ENCODE peak calls at places on chromosomes 7 and 10, in five cellular contexts. L is HepG2, I is GM12878, Y is HCT116, Z is GM23248. B is an unnamed sample.

GRCh38 chr7:2527505-2528464 is 8.2 kb downstream of the LFNG start:
- DNase-seq in L (peak), I (no peak), Y (no peak), Z (peak), B (peak)

GRCh38 chr10:103859161-103860141 is 4.1 kb upstream of the SH3PXD2A start:
- DNase-seq in L (peak), I (peak), Y (peak), Z (peak), B (peak)

GRCh38 chr7:30224511-30225031 is 59.8 kb upstream of the ZNRF2 start:
- DNase-seq in L (no peak), I (peak), Y (no peak), Z (peak), B (no peak)

GRCh38 chr10:61942997-61943457 is 41.5 kb downstream of the ARID5B start:
- DNase-seq in L (no peak), I (no peak), Y (no peak), Z (peak), B (no peak)

GRCh38 chr10:81873932-81874816 is 820 bp upstream of the NRG3 start:
- DNase-seq in L (no peak), I (no peak), Y (no peak), Z (peak), B (peak)

GRCh38 chr7:133095119-133095671 is 13.3 kb upstream of the CHCHD3 start:
- DNase-seq in L (no peak), I (no peak), Y (no peak), Z (no peak), B (no peak)

GRCh38 chr7:6614941-6615737 is at the start of gene ZNF853:
- DNase-seq in L (no peak), I (no peak), Y (no peak), Z (no peak), B (peak)

GRCh38 chr10:100766693-100767427 is 21.5 kb downstream of the PAX2 start:
- DNase-seq in L (peak), I (no peak), Y (no peak), Z (no peak), B (no peak)

GRCh38 chr7:134420509-134421125 is 38.3 kb downstream of the AKR1B1 start:
- DNase-seq in L (peak), I (no peak), Y (peak), Z (peak), B (peak)

GRCh38 chr10:93065675-93066543 is 5.3 kb downstream of the CYP26C1 start:
- DNase-seq in L (no peak), I (no peak), Y (no peak), Z (peak), B (no peak)

GRCh38 chr7:46969303-46970130 is 612.4 kb downstream of the TNS3 start:
- DNase-seq in L (no peak), I (no peak), Y (no peak), Z (peak), B (no peak)

GRCh38 chr10:71337219-71337625 is 18.2 kb downstream of the SLC29A3 start:
- DNase-seq in L (no peak), I (no peak), Y (no peak), Z (no peak), B (no peak)

GRCh38 chr10:68876246-68876918 is 24.7 kb upstream of the DDX50 start:
- DNase-seq in L (peak), I (no peak), Y (no peak), Z (no peak), B (peak)

GRCh38 chr7:46939089-46939488 is 642.8 kb downstream of the TNS3 start:
- DNase-seq in L (no peak), I (no peak), Y (no peak), Z (no peak), B (no peak)

GRCh38 chr7:20776214-20776875 is 10.3 kb downstream of the SP8 start:
- DNase-seq in L (no peak), I (no peak), Y (no peak), Z (no peak), B (no peak)

GRCh38 chr7:20776942-20777341 is 9.7 kb downstream of the SP8 start:
- DNase-seq in L (no peak), I (no peak), Y (no peak), Z (no peak), B (no peak)

GRCh38 chr7:20778063-20778721 is 8.5 kb downstream of the SP8 start:
- DNase-seq in L (no peak), I (no peak), Y (no peak), Z (peak), B (peak)

GRCh38 chr7:20779041-20779440 is 7.6 kb downstream of the SP8 start:
- DNase-seq in L (no peak), I (no peak), Y (no peak), Z (no peak), B (no peak)

DNA sequence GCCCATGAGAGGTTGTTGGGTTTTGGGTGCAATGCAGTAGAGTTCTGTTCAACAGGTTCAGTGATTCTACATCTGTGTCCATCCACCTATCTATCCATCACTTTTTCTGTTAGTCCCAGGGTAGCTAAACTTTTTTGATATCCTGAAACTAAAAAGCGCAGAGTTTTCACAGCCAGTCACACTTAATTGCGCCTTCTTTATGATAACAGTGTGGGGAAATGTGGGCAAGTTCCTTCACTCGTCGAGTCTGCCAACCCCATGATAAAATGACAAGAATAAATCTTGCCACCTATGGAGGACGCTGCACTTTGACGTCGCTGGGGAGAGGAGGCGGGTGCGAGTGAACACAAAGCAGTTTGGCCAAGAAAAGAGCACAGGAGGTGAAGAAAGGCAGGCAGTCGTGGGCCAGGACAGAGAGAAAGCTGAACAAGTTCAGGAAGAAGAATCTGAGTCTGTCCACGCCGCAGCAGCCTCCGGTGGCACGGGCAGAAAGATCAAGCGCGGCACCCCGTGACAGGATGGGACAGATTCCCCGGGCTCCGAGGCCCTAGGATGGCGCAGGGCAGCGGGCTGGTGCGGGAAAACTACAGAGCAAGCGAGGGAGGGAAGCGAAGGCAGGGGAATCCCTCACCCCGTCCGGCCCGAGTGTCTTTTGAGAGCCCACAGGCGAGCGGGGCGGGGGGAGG is 9.2 kb downstream of the SP8 start:
- DNase-seq in L (no peak), I (no peak), Y (no peak), Z (no peak), B (no peak)
- TF ChIP-seq EZH2 in L (no peak), I (no peak), Y (no peak), Z (no peak), B (peak)

DNA sequence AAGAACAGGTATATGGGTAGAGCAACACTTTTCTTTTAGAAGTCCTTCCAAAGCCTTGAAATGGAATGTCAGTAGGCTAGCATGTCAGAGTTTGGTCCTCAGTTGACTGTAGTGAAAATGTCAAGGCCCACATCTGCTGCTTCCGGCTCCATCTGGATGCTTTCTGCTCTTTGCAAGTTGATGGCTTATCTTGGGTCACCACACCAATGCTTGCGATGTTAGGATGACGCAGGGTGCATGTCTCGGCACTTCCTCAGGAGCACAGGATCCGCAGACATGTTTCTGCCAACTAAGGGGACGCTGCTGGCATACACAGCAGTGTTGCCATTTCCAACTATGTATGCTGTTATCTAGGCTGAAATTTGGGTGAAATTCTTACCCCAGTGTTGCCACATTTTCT is 14.0 kb upstream of the HBP1 start:
- DNase-seq in L (no peak), I (no peak), Y (no peak), Z (no peak), B (no peak)
- H3K4me2 ChIP-seq in L (no peak), I (no peak), Y (no peak), Z (no peak), B (no peak)

GRCh38 chr10:107855933-107856332 is 691.4 kb upstream of the SORCS1 start:
- DNase-seq in L (no peak), I (no peak), Y (no peak), Z (peak), B (no peak)
- H2AFZ ChIP-seq in L (no peak), I (no peak), Y (no peak), Z (no peak), B (no peak)

GRCh38 chr10:132186488-132187413 is at the start of gene DPYSL4:
- DNase-seq in L (no peak), I (no peak), Y (no peak), Z (peak), B (peak)
- TF ChIP-seq EZH2 in L (no peak), I (no peak), Y (no peak), Z (no peak), B (peak)

GRCh38 chr10:114334301-114334700 is 70.0 kb downstream of the AFAP1L2 start:
- DNase-seq in L (no peak), I (no peak), Y (no peak), Z (no peak), B (no peak)
- H3K4me2 ChIP-seq in L (no peak), I (no peak), Y (no peak), Z (no peak), B (no peak)

DNA sequence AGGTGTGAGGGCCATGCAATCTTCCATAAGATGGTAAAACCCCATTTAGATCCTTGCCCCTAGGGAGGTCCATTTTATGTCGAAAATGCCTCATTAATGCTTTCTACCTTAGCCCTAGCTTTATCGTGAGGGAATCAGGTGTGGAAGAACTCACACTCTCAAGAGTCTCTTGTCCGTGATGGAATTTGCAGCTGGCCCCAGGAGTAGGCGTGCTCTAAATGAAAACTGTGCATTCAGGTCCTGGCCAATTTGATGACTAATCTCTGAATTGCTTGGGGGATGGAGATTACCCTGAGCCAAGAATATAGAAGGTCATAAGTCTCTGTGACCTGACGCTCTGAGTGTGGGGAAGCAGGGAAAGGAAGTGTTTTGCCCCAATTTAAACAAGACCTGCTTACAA is 6.6 kb downstream of the C10orf90 start:
- DNase-seq in L (no peak), I (no peak), Y (no peak), Z (peak), B (no peak)
- H2AFZ ChIP-seq in L (no peak), I (no peak), Y (no peak), Z (peak), B (no peak)

DNA sequence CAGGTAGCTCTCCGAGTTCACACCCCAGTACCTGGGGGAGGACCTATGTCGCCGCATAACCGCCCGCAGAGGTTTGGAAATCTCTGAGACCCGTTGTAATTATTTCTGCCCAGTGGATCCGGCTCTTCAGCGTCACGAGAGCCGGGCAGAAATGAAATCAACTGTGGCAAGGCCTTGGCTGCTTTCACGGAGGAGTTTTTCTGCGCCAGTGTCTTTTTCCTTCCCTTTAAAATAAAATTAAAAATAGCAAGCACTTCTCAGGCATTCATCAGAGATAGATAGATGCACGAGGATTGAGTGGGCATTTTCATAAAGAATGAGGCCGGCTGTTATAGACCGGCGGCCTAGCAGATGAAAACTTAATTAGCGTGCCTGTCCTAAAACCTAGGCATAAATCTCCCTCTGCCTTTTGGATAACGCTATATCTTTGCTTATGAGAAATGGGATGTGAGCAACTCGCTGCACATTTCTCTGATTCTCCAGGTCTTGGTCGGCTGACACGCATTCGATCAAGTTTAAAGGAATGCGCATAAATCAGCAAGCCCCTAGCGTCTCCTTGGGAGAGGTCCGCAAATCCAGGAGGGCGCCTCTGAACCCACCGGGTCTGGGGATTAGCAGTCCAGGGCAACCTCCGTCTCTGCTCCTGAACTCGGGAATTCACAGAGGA is 6.4 kb downstream of the HOXA13 start:
- DNase-seq in L (no peak), I (no peak), Y (no peak), Z (no peak), B (no peak)
- TF ChIP-seq EZH2 in L (no peak), I (no peak), Y (no peak), Z (no peak), B (peak)

GRCh38 chr7:91295571-91295970 is 31.3 kb downstream of the FZD1 start:
- DNase-seq in L (no peak), I (no peak), Y (no peak), Z (no peak), B (no peak)
- H3K4me2 ChIP-seq in L (no peak), I (no peak), Y (no peak), Z (no peak), B (no peak)

DNA sequence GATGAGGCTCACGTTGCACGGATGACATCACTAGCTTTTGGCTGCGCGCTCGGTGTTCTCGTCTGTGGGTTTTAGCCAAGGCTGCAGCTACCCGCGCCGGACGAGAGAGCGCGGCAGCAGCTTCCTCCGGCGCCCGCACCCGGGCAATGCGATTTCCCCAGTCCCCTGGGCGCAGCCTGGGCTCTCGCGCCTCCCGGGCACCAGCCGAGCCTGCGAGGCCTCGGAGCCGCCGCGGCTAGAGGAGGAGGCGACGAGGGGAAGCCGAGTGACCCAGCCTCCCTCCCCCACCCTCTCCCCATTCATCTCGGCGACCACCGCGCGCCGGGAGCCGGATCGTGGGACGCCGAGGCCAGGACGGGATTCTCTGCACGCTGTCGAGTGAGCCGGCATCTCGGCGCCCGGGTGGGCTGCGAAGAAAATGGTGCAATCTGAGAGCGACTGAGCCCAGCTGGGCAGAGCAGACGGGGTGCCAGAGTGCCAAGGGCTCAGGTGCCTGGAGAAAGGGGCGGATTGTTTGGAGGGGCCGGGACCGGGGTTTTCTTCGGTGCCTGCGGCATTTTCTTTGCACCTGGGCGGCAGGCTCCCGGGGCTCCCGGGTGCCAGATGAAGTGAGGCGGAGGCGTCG is 1.2 kb upstream of the TMEM178B start:
- DNase-seq in L (no peak), I (no peak), Y (no peak), Z (peak), B (peak)
- H2AFZ ChIP-seq in L (no peak), I (no peak), Y (no peak), Z (peak), B (no peak)

GRCh38 chr10:5549462-5550249 is 24.9 kb downstream of the CALML3 start:
- DNase-seq in L (no peak), I (no peak), Y (no peak), Z (no peak), B (no peak)

GRCh38 chr10:5550250-5550545 is 25.4 kb downstream of the CALML3 start:
- DNase-seq in L (no peak), I (no peak), Y (no peak), Z (no peak), B (no peak)

GRCh38 chr10:5552376-5553321 is 27.9 kb downstream of the CALML3 start:
- DNase-seq in L (no peak), I (no peak), Y (no peak), Z (no peak), B (no peak)

GRCh38 chr10:5551531-5552375 is 27.0 kb downstream of the CALML3 start:
- DNase-seq in L (no peak), I (peak), Y (no peak), Z (no peak), B (peak)

GRCh38 chr10:5550621-5551530 is 26.1 kb downstream of the CALML3 start:
- DNase-seq in L (no peak), I (no peak), Y (no peak), Z (no peak), B (peak)
- TF ChIP-seq EZH2 in L (no peak), I (no peak), Y (no peak), Z (no peak), B (no peak)